ENCODE peak calls at places on chromosomes 7 and 10, in six cellular contexts. U is PC-3, Y is H9, Z is endothelial cell of umbilical vein, I is GM23248, P is mammary epithelial cell. M is an unnamed sample.

GRCh38 chr7:131075406-131075805 is 252.3 kb upstream of the MKLN1 start:
- DNase-seq in U (no peak), Y (no peak), Z (no peak), I (no peak), P (no peak), M (no peak)

GRCh38 chr10:29714096-29714874 is 79.5 kb upstream of the SVIL start:
- DNase-seq in U (peak), Y (no peak), Z (no peak), I (peak), P (peak), M (peak)

GRCh38 chr7:42170724-42171123 is 66.3 kb downstream of the GLI3 start:
- DNase-seq in U (peak), Y (no peak), Z (no peak), I (peak), P (peak), M (peak)

GRCh38 chr7:40437498-40437897 is 302.7 kb downstream of the SUGCT start:
- DNase-seq in U (peak), Y (no peak), Z (peak), I (peak), P (peak), M (peak)

GRCh38 chr7:150399861-150400778 is 21.0 kb downstream of the ZNF775 start:
- DNase-seq in U (peak), Y (peak), Z (no peak), I (peak), P (peak), M (peak)

GRCh38 chr7:87645446-87645845 is 17.2 kb downstream of the RUNDC3B start:
- DNase-seq in U (no peak), Y (no peak), Z (peak), I (no peak), P (no peak), M (no peak)

GRCh38 chr7:157970744-157971143 is 616.9 kb downstream of the PTPRN2 start:
- DNase-seq in U (no peak), Y (no peak), Z (no peak), I (no peak), P (no peak), M (no peak)

GRCh38 chr7:150503155-150503554 is 11.5 kb upstream of the GIMAP7 start:
- DNase-seq in U (no peak), Y (no peak), Z (no peak), I (no peak), P (no peak), M (no peak)

GRCh38 chr10:60422809-60423208 is 33.1 kb upstream of the ANK3 start:
- DNase-seq in U (no peak), Y (no peak), Z (no peak), I (no peak), P (no peak), M (no peak)

GRCh38 chr10:132319853-132320669 is 11.9 kb upstream of the LRRC27 start:
- DNase-seq in U (peak), Y (no peak), Z (no peak), I (peak), P (peak), M (peak)

GRCh38 chr7:151806204-151806603 is 70.7 kb downstream of the PRKAG2 start:
- DNase-seq in U (no peak), Y (no peak), Z (peak), I (no peak), P (no peak), M (peak)

GRCh38 chr10:45382591-45382990 is 8.6 kb downstream of the ALOX5 start:
- DNase-seq in U (no peak), Y (no peak), Z (no peak), I (no peak), P (no peak), M (no peak)

GRCh38 chr7:7789551-7789988 is 71.2 kb upstream of the RPA3 start:
- DNase-seq in U (no peak), Y (no peak), Z (no peak), I (no peak), P (no peak), M (no peak)

GRCh38 chr10:1193561-1193960 is 137.4 kb downstream of the WDR37 start:
- DNase-seq in U (no peak), Y (no peak), Z (no peak), I (no peak), P (no peak), M (no peak)

GRCh38 chr7:47807756-47808155 is 140.5 kb downstream of the PKD1L1 start:
- DNase-seq in U (no peak), Y (peak), Z (no peak), I (no peak), P (no peak), M (no peak)

GRCh38 chr7:32532716-32533115 is 37.4 kb downstream of the AVL9 start:
- DNase-seq in U (no peak), Y (no peak), Z (no peak), I (no peak), P (no peak), M (no peak)

GRCh38 chr10:110206988-110207804 is at the start of gene MXI1:
- DNase-seq in U (peak), Y (peak), Z (peak), I (peak), P (peak), M (peak)

GRCh38 chr7:142908290-142908689 is 22.7 kb upstream of the TRPV6 start:
- DNase-seq in U (no peak), Y (no peak), Z (no peak), I (no peak), P (no peak), M (no peak)

GRCh38 chr10:127881262-127881661 is 11.5 kb downstream of the CLRN3 start:
- DNase-seq in U (no peak), Y (no peak), Z (no peak), I (no peak), P (no peak), M (no peak)

GRCh38 chr10:29479081-29479917 is 155.5 kb downstream of the SVIL start:
- DNase-seq in U (no peak), Y (no peak), Z (no peak), I (no peak), P (peak), M (peak)

GRCh38 chr10:125262920-125263319 is 102.6 kb upstream of the CTBP2 start:
- DNase-seq in U (no peak), Y (no peak), Z (no peak), I (no peak), P (no peak), M (no peak)

DNA sequence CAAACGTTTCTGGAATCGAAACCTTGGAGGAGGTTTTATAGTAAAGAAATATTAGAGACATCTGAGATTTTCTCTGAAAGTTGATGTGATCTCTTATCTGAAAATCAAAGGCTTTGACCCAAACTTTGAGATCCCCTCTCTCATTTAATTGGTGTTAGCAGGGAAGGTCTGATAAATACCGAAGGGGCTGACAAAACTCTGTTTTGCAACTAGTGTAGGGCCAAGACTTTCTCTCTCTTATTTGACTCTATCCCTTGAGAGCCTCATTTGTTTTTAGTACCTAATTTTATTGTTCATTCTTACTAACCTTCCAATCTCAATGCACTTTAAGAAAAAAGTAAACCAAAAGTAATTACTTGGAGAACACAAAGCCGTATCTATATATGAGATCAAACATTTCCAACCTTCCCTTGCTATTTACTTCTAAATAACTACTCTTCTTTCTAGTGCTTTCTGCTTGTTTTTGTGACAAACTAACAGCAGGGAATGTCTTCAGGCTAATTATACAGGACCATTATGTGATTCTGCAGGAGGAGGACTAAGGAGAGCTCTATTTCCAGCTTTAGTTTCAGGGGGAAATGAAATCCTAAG is 33.4 kb upstream of the NPVF start:
- DNase-seq in U (no peak), Y (no peak), Z (no peak), I (no peak), P (no peak), M (no peak)
- H2AFZ ChIP-seq in U (no peak), Y (no peak), Z (no peak), I (peak), P (no peak), M (peak)

GRCh38 chr10:17215782-17216122 is 12.3 kb upstream of the VIM start:
- DNase-seq in U (no peak), Y (no peak), Z (no peak), I (peak), P (no peak), M (no peak)

GRCh38 chr10:17213646-17214349 is 12.3 kb upstream of the TRDMT1 start:
- DNase-seq in U (peak), Y (no peak), Z (peak), I (peak), P (peak), M (peak)

GRCh38 chr10:17214991-17215781 is 12.9 kb upstream of the VIM start:
- DNase-seq in U (peak), Y (no peak), Z (peak), I (peak), P (peak), M (peak)

GRCh38 chr10:17212802-17213204 is 11.3 kb upstream of the TRDMT1 start:
- DNase-seq in U (no peak), Y (no peak), Z (no peak), I (no peak), P (no peak), M (no peak)

GRCh38 chr10:17214486-17214885 is 13.0 kb upstream of the TRDMT1 start:
- DNase-seq in U (no peak), Y (no peak), Z (no peak), I (peak), P (no peak), M (peak)
- H2AFZ ChIP-seq in U (peak), Y (no peak), Z (no peak), I (peak), P (no peak), M (no peak)

GRCh38 chr10:37535459-37536246 is 321.8 kb downstream of the ZNF248 start:
- DNase-seq in U (peak), Y (no peak), Z (no peak), I (peak), P (peak), M (no peak)
- H2AFZ ChIP-seq in U (peak), Y (no peak), Z (no peak), I (no peak), P (no peak), M (no peak)

DNA sequence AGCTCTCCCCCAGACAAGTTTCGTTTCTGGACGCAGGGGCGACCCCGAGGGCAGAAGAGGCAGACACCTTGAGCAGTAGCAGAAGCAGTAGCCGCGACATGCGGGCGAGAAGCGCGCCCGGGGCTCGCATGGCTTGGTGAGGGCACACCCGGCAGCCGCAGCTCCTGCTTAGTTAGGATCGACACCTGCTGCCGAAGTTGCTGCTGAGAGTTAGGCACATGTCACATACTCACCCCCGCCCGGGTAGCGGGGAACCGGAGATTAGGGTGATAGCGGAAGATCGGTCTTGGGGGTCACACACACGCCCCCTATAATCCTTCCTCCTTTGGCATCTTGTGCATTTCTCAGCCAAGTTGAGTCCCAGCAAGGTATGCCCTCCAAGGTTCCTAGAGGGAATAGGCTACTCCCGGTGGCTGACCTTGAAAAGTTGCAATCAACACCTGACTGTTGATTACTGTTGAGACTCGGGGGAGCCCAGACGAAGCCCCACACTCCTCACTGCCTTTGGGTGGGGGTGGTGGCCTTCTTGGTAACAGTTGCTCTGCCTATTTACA is 668 bp downstream of the GPR37 start:
- DNase-seq in U (peak), Y (peak), Z (peak), I (no peak), P (peak), M (no peak)
- H2AFZ ChIP-seq in U (peak), Y (no peak), Z (peak), I (peak), P (peak), M (peak)

GRCh38 chr7:11612737-11613136 is 219.3 kb downstream of the THSD7A start:
- DNase-seq in U (no peak), Y (no peak), Z (no peak), I (no peak), P (no peak), M (no peak)
- H2AFZ ChIP-seq in U (no peak), Y (no peak), Z (no peak), I (no peak), P (no peak), M (no peak)

GRCh38 chr7:75892634-75893272 is 13.9 kb downstream of the RHBDD2 start:
- DNase-seq in U (no peak), Y (no peak), Z (no peak), I (peak), P (peak), M (peak)
- H2AFZ ChIP-seq in U (no peak), Y (no peak), Z (no peak), I (no peak), P (peak), M (no peak)

DNA sequence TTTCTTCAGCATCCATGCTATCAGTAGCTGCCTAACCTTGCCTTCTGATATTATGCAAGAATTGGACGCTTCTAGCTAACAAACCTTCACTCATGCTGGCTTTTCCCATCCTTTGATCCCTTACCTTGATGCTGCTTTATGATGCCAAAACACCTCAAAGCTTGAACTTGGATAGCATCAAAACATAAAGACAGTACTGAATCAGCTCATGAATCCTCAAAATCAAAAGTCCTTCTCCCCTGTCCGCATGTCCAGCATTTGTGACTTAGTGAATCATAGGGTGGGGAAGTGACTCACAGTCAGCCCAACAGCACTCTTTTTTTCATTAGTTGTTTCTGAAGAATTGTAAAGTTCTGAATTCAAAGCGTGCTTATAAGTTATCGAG is 89.5 kb upstream of the PIK3CG start:
- DNase-seq in U (peak), Y (no peak), Z (peak), I (peak), P (peak), M (peak)
- H2AFZ ChIP-seq in U (peak), Y (no peak), Z (peak), I (peak), P (peak), M (peak)

DNA sequence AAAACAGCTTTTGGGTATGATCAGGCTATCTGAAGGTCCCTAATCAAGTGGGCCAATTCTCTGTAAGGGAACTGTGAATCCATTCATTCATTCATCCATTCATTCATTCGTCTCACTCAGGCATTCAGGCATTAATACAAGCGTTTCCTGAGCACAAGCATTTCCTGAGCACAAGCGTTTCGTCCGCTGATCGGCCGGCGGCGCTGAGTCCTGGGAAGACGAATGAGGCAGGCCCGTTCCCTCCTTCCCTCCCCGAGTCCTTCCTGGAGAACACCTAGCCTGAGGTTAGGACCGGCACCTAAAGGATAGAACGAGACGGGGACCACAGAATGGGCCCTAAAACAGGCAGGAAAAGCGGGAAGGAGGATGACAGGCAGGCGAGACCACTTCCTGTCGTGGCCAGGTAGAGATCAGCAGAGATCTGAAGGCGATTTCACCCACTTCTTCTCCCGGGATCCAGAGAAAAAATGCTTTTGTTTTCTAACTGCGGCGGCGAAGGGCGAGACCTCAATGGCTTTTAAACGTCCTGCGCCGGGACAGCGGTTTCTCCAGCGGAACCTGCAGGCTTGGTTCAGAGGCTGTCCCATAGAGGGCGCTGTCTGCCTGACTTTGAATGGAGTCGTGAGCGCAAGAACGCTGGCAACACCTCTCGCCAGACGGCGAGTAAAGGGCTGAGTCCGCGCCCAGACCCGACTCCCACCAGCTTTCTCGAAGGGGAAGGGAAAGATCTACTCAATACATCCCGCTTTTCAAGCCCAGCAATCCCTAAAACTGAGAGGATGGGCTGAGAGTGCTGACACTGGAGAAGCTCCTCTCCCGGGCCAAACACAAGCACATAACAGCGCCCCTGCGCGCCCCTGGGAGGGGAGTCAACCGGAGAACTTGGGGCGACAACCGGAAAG is 2.9 kb upstream of the HMX3 start:
- DNase-seq in U (peak), Y (peak), Z (peak), I (peak), P (peak), M (peak)
- H2AFZ ChIP-seq in U (peak), Y (no peak), Z (peak), I (peak), P (peak), M (peak)